ENCODE peak calls at places on chromosomes 3 and 15, in six cellular contexts. H, Z, T, G, J and A are unnamed samples.

GRCh38 chr15:77034620-77035467 is 36.1 kb downstream of the TSPAN3 start:
- DNase-seq in H (no peak), Z (no peak), T (no peak), G (peak; percentile 53), J (no peak), A (no peak)

GRCh38 chr3:33787328-33788009 is 11.0 kb upstream of the PDCD6IP start:
- DNase-seq in H (peak; percentile 80), Z (peak; percentile 72), T (peak; percentile 25), G (peak; percentile 52), J (peak; percentile 55), A (peak; percentile 23)

GRCh38 chr3:128316456-128316855 is 150.2 kb downstream of the DNAJB8 start:
- DNase-seq in H (peak; percentile 42), Z (no peak), T (no peak), G (no peak), J (no peak), A (no peak)

GRCh38 chr15:92158426-92158825 is 235.3 kb upstream of the ST8SIA2 start:
- DNase-seq in H (no peak), Z (peak; percentile 2), T (no peak), G (no peak), J (no peak), A (no peak)

GRCh38 chr3:54780336-54780735 is 147.5 kb downstream of the LRTM1 start:
- DNase-seq in H (no peak), Z (no peak), T (no peak), G (no peak), J (no peak), A (peak; percentile 45)

GRCh38 chr3:138332472-138333073 is 2.9 kb upstream of the NME9 start:
- DNase-seq in H (peak; percentile 69), Z (peak; percentile 57), T (no peak), G (no peak), J (no peak), A (no peak)

GRCh38 chr3:133717424-133717823 is 28.8 kb upstream of the TF start:
- DNase-seq in H (no peak), Z (no peak), T (no peak), G (no peak), J (no peak), A (no peak)

GRCh38 chr3:119891944-119892721 is 110.2 kb downstream of the NR1I2 start:
- DNase-seq in H (peak; percentile 88), Z (peak; percentile 71), T (peak; percentile 28), G (no peak), J (peak; percentile 76), A (peak; percentile 46)

GRCh38 chr3:20511863-20512262 is 325.9 kb upstream of the SGO1 start:
- DNase-seq in H (peak; percentile 80), Z (peak; percentile 58), T (peak; percentile 24), G (no peak), J (peak; percentile 55), A (peak; percentile 49)

GRCh38 chr3:51982352-51982837 is 940 bp upstream of the ACY1 start:
- DNase-seq in H (no peak), Z (no peak), T (no peak), G (no peak), J (no peak), A (no peak)

GRCh38 chr3:116316781-116317180 is 128.5 kb downstream of the LSAMP start:
- DNase-seq in H (no peak), Z (no peak), T (no peak), G (no peak), J (no peak), A (no peak)

GRCh38 chr3:13518516-13519351 is 30.2 kb upstream of the FBLN2 start:
- DNase-seq in H (peak; percentile 77), Z (no peak), T (no peak), G (peak; percentile 88), J (peak; percentile 68), A (no peak)

GRCh38 chr3:108130705-108131104 is 39.9 kb upstream of the CD47 start:
- DNase-seq in H (peak; percentile 45), Z (peak; percentile 53), T (no peak), G (no peak), J (no peak), A (no peak)
- H3K4me3 ChIP-seq in H (no peak overlapping the region), Z (no peak overlapping the region), T (no peak overlapping the region), G (no peak overlapping the region), J (no peak overlapping the region), A (no peak overlapping the region)

GRCh38 chr3:48430359-48431101 is 644 bp upstream of the PLXNB1 start:
- DNase-seq in H (no peak), Z (no peak), T (no peak), G (no peak), J (no peak), A (no peak)
- H3K4me3 ChIP-seq in H (peak overlapping the region; percentile 74), Z (no peak overlapping the region), T (peak overlapping the region; percentile 65), G (no peak overlapping the region), J (peak overlapping the region; percentile 61), A (peak overlapping the region; percentile 58)

DNA sequence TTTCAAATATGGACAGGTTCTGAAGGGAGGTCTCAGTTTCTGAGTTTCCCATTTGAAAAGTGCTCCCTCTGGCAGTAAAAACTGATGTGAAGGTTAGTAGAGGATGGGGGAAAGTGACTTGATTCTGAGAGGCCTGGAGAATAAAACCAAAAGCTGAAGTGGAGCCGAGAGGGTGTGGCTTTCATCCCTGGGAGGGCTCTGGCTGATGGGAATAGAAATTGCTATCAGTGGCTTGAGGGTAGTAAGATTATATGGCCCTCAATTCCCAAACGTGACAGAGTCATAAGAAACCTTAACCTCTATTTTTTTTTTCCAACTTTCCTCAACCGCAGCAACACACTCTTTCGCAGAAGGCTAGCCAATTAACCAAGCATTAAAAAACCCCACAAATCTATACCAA is 185.9 kb downstream of the MEIS2 start:
- DNase-seq in H (peak; percentile 59), Z (no peak), T (no peak), G (no peak), J (no peak), A (no peak)
- H3K4me3 ChIP-seq in H (no peak overlapping the region), Z (no peak overlapping the region), T (no peak overlapping the region), G (no peak overlapping the region), J (no peak overlapping the region), A (no peak overlapping the region)

GRCh38 chr15:78341057-78341763 is 1.1 kb downstream of the CRABP1 start:
- DNase-seq in H (no peak), Z (no peak), T (no peak), G (peak; percentile 29), J (no peak), A (no peak)
- H3K4me3 ChIP-seq in H (no peak overlapping the region), Z (no peak overlapping the region), T (no peak overlapping the region), G (no peak overlapping the region), J (no peak overlapping the region), A (no peak overlapping the region)

GRCh38 chr3:30639937-30640336 is 33.5 kb downstream of the TGFBR2 start:
- DNase-seq in H (no peak), Z (no peak), T (no peak), G (no peak), J (no peak), A (no peak)
- H3K4me3 ChIP-seq in H (no peak overlapping the region), Z (no peak overlapping the region), T (no peak overlapping the region), G (no peak overlapping the region), J (no peak overlapping the region), A (no peak overlapping the region)

GRCh38 chr15:99485153-99485947 is 80.4 kb upstream of the MEF2A start:
- DNase-seq in H (no peak), Z (no peak), T (no peak), G (no peak), J (no peak), A (no peak)
- H3K4me3 ChIP-seq in H (no peak overlapping the region), Z (no peak overlapping the region), T (no peak overlapping the region), G (no peak overlapping the region), J (no peak overlapping the region), A (no peak overlapping the region)

DNA sequence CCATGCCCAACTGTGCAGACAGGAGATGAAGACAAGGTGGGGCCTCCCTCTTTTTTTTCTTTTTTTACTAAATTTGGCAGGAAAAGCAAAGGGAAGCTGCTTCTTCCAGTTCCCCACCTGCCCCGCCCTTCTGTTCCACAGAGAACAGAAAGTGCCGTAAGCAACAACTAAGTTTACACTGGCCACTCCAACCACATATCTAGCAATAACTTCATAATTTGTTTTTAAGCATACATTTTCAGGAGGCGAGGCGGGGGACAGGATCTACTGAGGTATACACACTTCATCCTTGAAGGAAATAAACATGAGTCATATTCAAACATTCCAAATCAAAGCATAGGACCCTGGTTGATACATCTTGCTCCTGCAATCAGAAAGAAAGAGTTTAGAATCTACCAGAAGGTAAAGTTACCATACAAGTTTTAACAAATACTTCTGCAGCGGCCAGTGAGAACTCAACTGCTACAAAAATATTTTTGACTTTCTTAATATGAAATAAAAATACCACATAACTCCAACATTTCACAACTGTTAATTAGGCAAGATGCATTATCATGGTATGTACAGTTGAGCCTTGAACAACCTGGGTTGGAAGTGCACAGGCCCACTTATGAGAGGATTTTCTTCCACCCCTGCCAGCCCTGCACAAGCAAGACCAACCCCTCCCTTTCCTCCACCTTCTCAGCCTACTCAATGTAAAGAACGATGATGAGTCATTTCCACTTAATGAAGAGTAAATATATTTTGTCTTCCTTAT is 50.7 kb downstream of the FOXP1 start:
- DNase-seq in H (no peak), Z (peak; percentile 51), T (no peak), G (no peak), J (no peak), A (no peak)
- H3K4me3 ChIP-seq in H (no peak overlapping the region), Z (no peak overlapping the region), T (no peak overlapping the region), G (no peak overlapping the region), J (no peak overlapping the region), A (no peak overlapping the region)

GRCh38 chr15:70535955-70536338 is 227.4 kb downstream of the UACA start:
- DNase-seq in H (no peak), Z (no peak), T (no peak), G (no peak), J (no peak), A (no peak)

GRCh38 chr15:70535071-70535954 is 228.0 kb downstream of the UACA start:
- DNase-seq in H (no peak), Z (no peak), T (no peak), G (peak; percentile 63), J (no peak), A (no peak)

GRCh38 chr15:70532536-70533186 is 230.7 kb downstream of the UACA start:
- DNase-seq in H (no peak), Z (no peak), T (no peak), G (no peak), J (no peak), A (no peak)

GRCh38 chr15:70530906-70531305 is 232.5 kb downstream of the UACA start:
- DNase-seq in H (no peak), Z (no peak), T (no peak), G (no peak), J (no peak), A (no peak)

DNA sequence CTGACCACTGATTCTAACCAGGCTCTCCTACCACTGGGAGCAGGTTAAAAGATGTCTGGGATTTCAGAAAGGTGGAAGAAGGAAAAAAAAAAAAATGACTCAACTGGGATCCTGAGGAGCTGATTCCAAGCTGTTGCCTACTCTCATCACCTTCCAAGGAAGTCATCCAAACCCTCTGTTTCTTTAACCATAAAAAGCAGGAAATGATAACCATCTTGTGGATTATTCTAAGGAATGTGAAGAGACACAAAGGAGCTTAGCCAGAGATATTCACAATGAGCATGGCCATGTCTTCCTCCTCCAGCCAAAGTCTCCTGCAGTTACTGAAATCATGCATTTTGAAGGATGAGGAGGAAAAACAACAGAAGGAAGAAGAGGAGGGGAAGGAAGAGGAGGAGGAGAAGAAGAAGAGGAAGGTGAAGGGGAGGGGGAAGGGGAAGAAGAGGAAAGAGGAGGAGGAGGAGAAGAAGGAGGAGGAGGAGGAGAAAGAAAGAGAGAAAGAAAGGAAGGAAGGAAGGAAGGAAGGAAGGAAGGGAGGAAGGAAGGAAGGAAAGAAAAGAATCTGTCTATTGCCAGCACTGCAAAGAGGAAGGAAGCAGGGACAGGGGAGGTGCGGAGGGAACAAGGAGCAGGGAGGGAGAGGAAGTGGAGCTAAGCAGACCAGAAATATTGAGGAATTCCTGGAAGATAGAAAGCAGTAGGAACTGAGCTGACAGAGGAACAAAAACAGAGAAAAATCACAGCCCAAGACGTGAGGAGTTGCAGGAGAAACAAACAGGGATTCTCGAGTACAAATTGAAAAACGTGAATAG is 229.2 kb downstream of the UACA start:
- DNase-seq in H (peak; percentile 13), Z (no peak), T (no peak), G (no peak), J (no peak), A (peak; percentile 18)
- H3K4me3 ChIP-seq in H (no peak overlapping the region), Z (no peak overlapping the region), T (no peak overlapping the region), G (no peak overlapping the region), J (no peak overlapping the region), A (no peak overlapping the region)